ENCODE peak calls at places on chromosomes 1 and 21, in ten cellular contexts. G is WERI-Rb-1; M is IMR-90; C is occipital lobe; E is epithelial cell of esophagus; W is psoas muscle; D is CD8-positive, alpha-beta memory T cell; L is A549; A is substantia nigra; Z is EH. O is an unnamed sample.
A peak's percentile ranks its signal among the peaks of the same experiment; 100 is the strongest.

GRCh38 chr1:114298059-114298458 is 144.4 kb upstream of the SYT6 start:
- DNase-seq in G (no peak), M (no peak), C (no peak), E (no peak), W (no peak), D (no peak), L (no peak), A (no peak), Z (no peak), O (no peak)

GRCh38 chr1:220700591-220701179 is 10.5 kb downstream of the C1orf115 start:
- DNase-seq in G (peak; percentile 45), M (no peak), C (no peak), E (peak; percentile 25), W (no peak), D (no peak), L (no peak), A (no peak), Z (no peak), O (no peak)

GRCh38 chr1:225580180-225581099 is 72.5 kb downstream of the ENAH start:
- DNase-seq in G (peak; percentile 73), M (no peak), C (no peak), E (no peak), W (no peak), D (no peak), L (no peak), A (no peak), Z (no peak), O (no peak)

GRCh38 chr21:45334134-45334533 is 46.4 kb upstream of the POFUT2 start:
- DNase-seq in G (no peak), M (no peak), C (no peak), E (no peak), W (no peak), D (no peak), L (no peak), A (no peak), Z (no peak), O (no peak)

GRCh38 chr1:58979085-58979484 is 195.2 kb upstream of the JUN start:
- DNase-seq in G (no peak), M (peak; percentile 20), C (no peak), E (no peak), W (no peak), D (no peak), L (no peak), A (no peak), Z (no peak), O (no peak)

GRCh38 chr1:19439464-19440171 is 45.7 kb downstream of the CAPZB start:
- DNase-seq in G (peak; percentile 25), M (no peak), C (no peak), E (no peak), W (no peak), D (peak; percentile 37), L (peak; percentile 25), A (no peak), Z (no peak), O (no peak)

GRCh38 chr1:212606042-212606733 is 2.4 kb upstream of the ATF3 start:
- DNase-seq in G (no peak), M (no peak), C (no peak), E (no peak), W (no peak), D (no peak), L (no peak), A (no peak), Z (no peak), O (no peak)

GRCh38 chr1:220741825-220742224 is 6.3 kb upstream of the MTARC2 start:
- DNase-seq in G (no peak), M (no peak), C (no peak), E (no peak), W (no peak), D (no peak), L (no peak), A (no peak), Z (no peak), O (no peak)

GRCh38 chr1:197838836-197839235 is 63.6 kb upstream of the DENND1B start:
- DNase-seq in G (no peak), M (peak; percentile 90), C (no peak), E (peak; percentile 82), W (no peak), D (no peak), L (peak; percentile 56), A (no peak), Z (peak; percentile 85), O (no peak)

GRCh38 chr1:172756029-172756428 is 97.1 kb downstream of the FASLG start:
- DNase-seq in G (no peak), M (no peak), C (no peak), E (no peak), W (no peak), D (no peak), L (no peak), A (no peak), Z (no peak), O (no peak)

GRCh38 chr21:26147535-26147934 is 23.0 kb downstream of the APP start:
- DNase-seq in G (peak; percentile 85), M (no peak), C (no peak), E (no peak), W (no peak), D (no peak), L (no peak), A (no peak), Z (no peak), O (no peak)

GRCh38 chr1:111906816-111907215 is 82.7 kb downstream of the KCND3 start:
- DNase-seq in G (peak; percentile 23), M (no peak), C (no peak), E (no peak), W (no peak), D (no peak), L (no peak), A (no peak), Z (no peak), O (no peak)

GRCh38 chr1:224427346-224427745 is 7.3 kb downstream of the WDR26 start:
- DNase-seq in G (no peak), M (peak; percentile 88), C (no peak), E (no peak), W (no peak), D (no peak), L (no peak), A (no peak), Z (peak; percentile 89), O (no peak)

GRCh38 chr21:44441581-44442265 is 13.6 kb upstream of the LRRC3 start:
- DNase-seq in G (no peak), M (no peak), C (no peak), E (no peak), W (peak; percentile 10), D (no peak), L (no peak), A (no peak), Z (no peak), O (no peak)

GRCh38 chr1:6200188-6200809 is 904 bp upstream of the RPL22 start:
- DNase-seq in G (no peak), M (no peak), C (no peak), E (no peak), W (no peak), D (no peak), L (no peak), A (no peak), Z (no peak), O (no peak)

GRCh38 chr1:206049919-206050600 is 2.9 kb upstream of the RHEX start:
- DNase-seq in G (no peak), M (no peak), C (no peak), E (no peak), W (no peak), D (no peak), L (no peak), A (no peak), Z (no peak), O (no peak)

GRCh38 chr1:221268295-221268694 is 389.1 kb downstream of the HLX start:
- DNase-seq in G (no peak), M (peak; percentile 92), C (no peak), E (peak; percentile 49), W (no peak), D (no peak), L (no peak), A (no peak), Z (peak; percentile 84), O (no peak)

GRCh38 chr1:172973424-172973823 is 77.3 kb downstream of the TNFSF18 start:
- DNase-seq in G (no peak), M (no peak), C (no peak), E (peak; percentile 94), W (no peak), D (no peak), L (no peak), A (no peak), Z (no peak), O (no peak)

GRCh38 chr1:33055210-33055991 is 18.7 kb upstream of the AK2 start:
- DNase-seq in G (peak; percentile 89), M (peak; percentile 87), C (no peak), E (peak; percentile 85), W (peak; percentile 79), D (peak; percentile 11), L (peak; percentile 92), A (no peak), Z (peak; percentile 89), O (peak; percentile 49)

GRCh38 chr1:68174173-68175113 is 57.9 kb downstream of the WLS start:
- DNase-seq in G (no peak), M (peak; percentile 98), C (peak; percentile 32), E (peak; percentile 96), W (peak; percentile 38), D (no peak), L (peak; percentile 27), A (no peak), Z (peak; percentile 95), O (no peak)

GRCh38 chr1:231278100-231278790 is 37.2 kb downstream of the GNPAT start:
- DNase-seq in G (no peak), M (no peak), C (no peak), E (no peak), W (peak; percentile 61), D (no peak), L (no peak), A (no peak), Z (no peak), O (no peak)

GRCh38 chr21:32940079-32941014 is 85.4 kb upstream of the OLIG2 start:
- DNase-seq in G (peak; percentile 61), M (peak; percentile 43), C (no peak), E (peak; percentile 62), W (no peak), D (peak; percentile 37), L (peak; percentile 42), A (no peak), Z (peak; percentile 56), O (no peak)

GRCh38 chr1:55131801-55132200 is 83.4 kb downstream of the USP24 start:
- DNase-seq in G (no peak), M (peak; percentile 86), C (no peak), E (peak; percentile 35), W (no peak), D (no peak), L (no peak), A (no peak), Z (peak; percentile 87), O (no peak)

O was measured in dorsolateral prefrontal cortex.